ENCODE peak calls at places on chromosomes 3 and 15, in ten cellular contexts. A, O, Z, B, P, M, U, D, H and G are unnamed samples. For H3K4me1 and H3K36me3, the result is how much of the 10 kb centered on the place peaks cover.

GRCh38 chr15:89490081-89490480 is 6.3 kb downstream of the RHCG start:
- DNase-seq in A (no peak), O (no peak), Z (no peak), B (no peak), P (no peak), M (no peak), U (no peak), D (no peak), H (no peak), G (no peak)

GRCh38 chr3:103585809-103586208 is 1151.0 kb downstream of the ZPLD1 start:
- DNase-seq in A (no peak), O (no peak), Z (no peak), B (no peak), P (no peak), M (no peak), U (no peak), D (no peak), H (no peak), G (no peak)

GRCh38 chr15:43939070-43939469 is 112.3 kb downstream of the WDR76 start:
- DNase-seq in A (peak), O (peak), Z (no peak), B (peak), P (no peak), M (no peak), U (no peak), D (no peak), H (peak), G (no peak)

GRCh38 chr15:31867536-31868442 is 162.5 kb upstream of the CHRNA7 start:
- DNase-seq in A (peak), O (peak), Z (peak), B (peak), P (peak), M (no peak), U (no peak), D (no peak), H (peak), G (peak)

GRCh38 chr15:49145651-49146609 is 9.5 kb downstream of the COPS2 start:
- DNase-seq in A (peak), O (no peak), Z (no peak), B (peak), P (no peak), M (no peak), U (no peak), D (no peak), H (peak), G (peak)

GRCh38 chr3:16350041-16350952 is 85.3 kb downstream of the OXNAD1 start:
- DNase-seq in A (no peak), O (no peak), Z (no peak), B (no peak), P (no peak), M (no peak), U (no peak), D (no peak), H (peak), G (no peak)

GRCh38 chr15:101204744-101205535 is 46.9 kb downstream of the CHSY1 start:
- DNase-seq in A (no peak), O (no peak), Z (no peak), B (no peak), P (no peak), M (no peak), U (no peak), D (no peak), H (no peak), G (no peak)

GRCh38 chr3:126161309-126161708 is 19.1 kb downstream of the ALDH1L1 start:
- DNase-seq in A (no peak), O (peak), Z (no peak), B (no peak), P (no peak), M (no peak), U (no peak), D (no peak), H (no peak), G (no peak)

GRCh38 chr15:81360491-81360890 is 13.5 kb downstream of the TMC3 start:
- DNase-seq in A (no peak), O (peak), Z (no peak), B (no peak), P (no peak), M (no peak), U (no peak), D (no peak), H (no peak), G (no peak)

GRCh38 chr3:52091566-52092290 is 35.4 kb upstream of the DUSP7 start:
- DNase-seq in A (no peak), O (no peak), Z (no peak), B (no peak), P (no peak), M (no peak), U (no peak), D (no peak), H (no peak), G (no peak)

GRCh38 chr3:39273119-39273518 is 6.7 kb downstream of the CX3CR1 start:
- DNase-seq in A (no peak), O (no peak), Z (no peak), B (peak), P (no peak), M (no peak), U (no peak), D (no peak), H (no peak), G (no peak)

GRCh38 chr15:49712162-49712561 is 91.3 kb downstream of the DTWD1 start:
- DNase-seq in A (no peak), O (no peak), Z (no peak), B (no peak), P (no peak), M (no peak), U (no peak), D (no peak), H (no peak), G (no peak)

GRCh38 chr3:181103605-181104004 is 114.1 kb upstream of the DNAJC19 start:
- DNase-seq in A (peak), O (no peak), Z (no peak), B (peak), P (no peak), M (no peak), U (no peak), D (no peak), H (peak), G (no peak)

GRCh38 chr15:100256985-100257650 is 84.7 kb downstream of the ADAMTS17 start:
- DNase-seq in A (no peak), O (no peak), Z (no peak), B (no peak), P (peak), M (peak), U (peak), D (no peak), H (no peak), G (no peak)

GRCh38 chr3:173911446-173911845 is 513.9 kb downstream of the NLGN1 start:
- DNase-seq in A (no peak), O (no peak), Z (no peak), B (peak), P (no peak), M (no peak), U (no peak), D (no peak), H (no peak), G (no peak)

GRCh38 chr3:67018105-67018788 is 20.1 kb downstream of the KBTBD8 start:
- DNase-seq in A (no peak), O (no peak), Z (no peak), B (no peak), P (no peak), M (no peak), U (no peak), D (no peak), H (no peak), G (no peak)

GRCh38 chr3:127739347-127740135 is 66.8 kb downstream of the ABTB1 start:
- DNase-seq in A (no peak), O (no peak), Z (no peak), B (no peak), P (no peak), M (no peak), U (no peak), D (peak), H (no peak), G (no peak)

GRCh38 chr3:60017631-60018030 is 967.8 kb upstream of the CFAP20DC start:
- DNase-seq in A (no peak), O (no peak), Z (no peak), B (no peak), P (no peak), M (no peak), U (no peak), D (no peak), H (no peak), G (no peak)

GRCh38 chr15:71128939-71129562 is 13.8 kb downstream of the THSD4 start:
- DNase-seq in A (no peak), O (no peak), Z (no peak), B (no peak), P (no peak), M (no peak), U (no peak), D (no peak), H (no peak), G (no peak)

GRCh38 chr3:144772372-144772771 is 800.7 kb downstream of the DIPK2A start:
- DNase-seq in A (no peak), O (no peak), Z (no peak), B (no peak), P (no peak), M (no peak), U (no peak), D (no peak), H (no peak), G (no peak)

GRCh38 chr3:144771401-144771870 is 799.8 kb downstream of the DIPK2A start:
- DNase-seq in A (no peak), O (no peak), Z (no peak), B (no peak), P (no peak), M (no peak), U (no peak), D (no peak), H (no peak), G (no peak)

GRCh38 chr3:144773344-144773743 is 801.7 kb downstream of the DIPK2A start:
- DNase-seq in A (no peak), O (no peak), Z (no peak), B (no peak), P (no peak), M (no peak), U (no peak), D (no peak), H (no peak), G (no peak)

GRCh38 chr3:144770291-144770690 is 798.7 kb downstream of the DIPK2A start:
- DNase-seq in A (no peak), O (no peak), Z (no peak), B (no peak), P (no peak), M (no peak), U (no peak), D (no peak), H (no peak), G (no peak)

DNA sequence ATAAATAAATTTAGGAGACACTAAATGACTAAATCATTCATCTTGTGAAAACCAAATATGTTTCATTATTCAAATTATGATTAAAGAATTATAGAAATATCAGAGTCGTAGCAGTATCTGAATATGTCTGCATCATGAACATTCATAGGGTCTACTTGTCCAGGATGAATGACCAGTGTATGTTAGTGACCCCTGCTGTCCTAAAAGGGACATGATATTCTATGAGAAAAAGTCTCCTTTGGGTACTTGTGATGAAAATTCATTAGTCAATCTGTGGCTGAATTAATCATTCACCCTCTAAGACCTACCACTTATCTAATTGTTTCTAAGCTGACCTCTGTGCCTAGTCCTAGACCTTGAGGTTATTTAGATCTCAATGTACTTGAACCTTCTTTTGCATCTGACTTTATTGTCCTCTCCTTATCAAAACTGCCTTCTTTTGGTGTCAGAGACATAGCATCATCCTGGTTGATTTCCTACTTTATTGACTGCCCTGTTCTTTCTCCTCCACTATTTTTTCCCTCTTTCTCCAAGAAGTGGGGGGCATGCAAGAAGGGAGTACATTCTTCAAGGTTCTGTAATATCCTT is 799.3 kb downstream of the DIPK2A start:
- DNase-seq in A (peak), O (no peak), Z (no peak), B (peak), P (no peak), M (no peak), U (no peak), D (no peak), H (no peak), G (no peak)
- TF ChIP-seq POLR2AphosphoS5 in A (no peak), O (no peak), Z (no peak), B (no peak), P (no peak), M (no peak), U (no peak), D (no peak), H (no peak), G (no peak)

GRCh38 chr3:172076212-172076611 is 36.8 kb downstream of the FNDC3B start:
- DNase-seq in A (no peak), O (no peak), Z (no peak), B (no peak), P (no peak), M (no peak), U (no peak), D (no peak), H (no peak), G (no peak)

GRCh38 chr3:172072543-172072942 is 33.2 kb downstream of the FNDC3B start:
- DNase-seq in A (no peak), O (no peak), Z (no peak), B (no peak), P (no peak), M (no peak), U (no peak), D (no peak), H (no peak), G (no peak)

GRCh38 chr3:172074578-172074977 is 35.2 kb downstream of the FNDC3B start:
- DNase-seq in A (no peak), O (no peak), Z (no peak), B (no peak), P (no peak), M (no peak), U (no peak), D (no peak), H (no peak), G (no peak)

GRCh38 chr3:172073262-172073915 is 34.0 kb downstream of the FNDC3B start:
- DNase-seq in A (no peak), O (no peak), Z (no peak), B (no peak), P (no peak), M (no peak), U (no peak), D (no peak), H (no peak), G (no peak)

DNA sequence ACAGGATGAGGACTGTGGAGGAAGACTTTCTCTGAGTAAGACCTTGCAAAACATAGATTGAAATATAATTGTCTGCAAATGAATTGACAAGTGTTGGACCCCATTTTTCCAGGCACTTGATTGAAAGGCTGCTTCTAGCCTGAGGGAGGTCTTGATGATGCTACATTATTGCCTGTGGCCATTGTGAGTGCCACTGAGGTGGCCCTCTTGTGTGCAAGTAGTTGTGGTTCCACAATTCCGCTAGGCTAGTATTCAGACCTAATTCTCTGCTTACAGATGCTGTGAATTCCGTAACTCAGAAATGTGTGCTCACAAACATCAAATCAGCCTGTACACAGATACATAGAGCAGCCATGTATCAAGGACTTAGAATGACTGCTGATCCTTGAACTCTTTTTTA is 34.6 kb downstream of the FNDC3B start:
- DNase-seq in A (no peak), O (no peak), Z (no peak), B (no peak), P (no peak), M (no peak), U (no peak), D (no peak), H (no peak), G (no peak)
- H3K4me1 ChIP-seq in A (under half), O (half or more), Z (under half), B (half or more), P (under half), M (under half), U (under half), D (under half), H (under half), G (under half)

DNA sequence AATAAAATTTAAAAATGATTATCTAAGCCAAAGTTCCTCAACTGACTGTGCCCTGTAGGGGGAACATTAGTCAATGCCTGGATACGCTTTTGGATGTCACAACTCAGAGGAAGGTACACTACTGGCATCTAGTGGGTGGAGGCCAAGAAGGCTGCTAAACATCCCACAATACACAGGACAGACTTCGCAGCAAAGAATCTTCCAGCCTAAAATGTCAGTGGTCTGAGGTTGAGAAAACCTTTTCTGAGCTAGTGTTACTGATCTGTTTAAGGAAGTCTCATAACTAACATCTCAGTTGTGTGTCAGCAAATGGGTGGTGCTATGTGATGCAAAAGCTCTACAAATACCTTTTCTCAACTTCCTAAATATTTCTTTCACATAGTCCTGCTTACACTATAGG is 20.9 kb upstream of the LDHAL6B start:
- DNase-seq in A (no peak), O (no peak), Z (no peak), B (no peak), P (no peak), M (no peak), U (no peak), D (no peak), H (no peak), G (no peak)
- H3K36me3 ChIP-seq in A (under half), O (under half), Z (under half), B (under half), P (half or more), M (under half), U (half or more), D (under half), H (under half), G (under half)

GRCh38 chr3:193970773-193971206 is 165.2 kb upstream of the HES1 start:
- DNase-seq in A (no peak), O (no peak), Z (no peak), B (no peak), P (no peak), M (no peak), U (no peak), D (no peak), H (no peak), G (no peak)
- TF ChIP-seq POLR2AphosphoS5 in A (no peak), O (no peak), Z (no peak), B (no peak), P (no peak), M (no peak), U (no peak), D (no peak), H (no peak), G (no peak)